ENCODE peak calls at places on chromosomes 5 and 9, in eight cellular contexts. W is Right ventricle myocardium superior; A is CD4-positive, CD25-positive, alpha-beta regulatory T cell; C is Daoy; N is stimulated activated CD4-positive, alpha-beta T cell treated with anti-CD3 and anti-CD28 coated beads, Interleukin-1b, Interleukin-23, amount 100 ng/mL, for 1 hour; Y is iPS-NIHi11; P is GM23248; L is neural progenitor cell. F is an unnamed sample.

GRCh38 chr5:66769839-66770617 is 173.8 kb downstream of the MAST4 start:
- DNase-seq in W (no peak), A (no peak), C (peak; percentile 36), N (no peak), Y (peak; percentile 51), P (peak; percentile 25), L (peak; percentile 74), F (no peak)

GRCh38 chr5:172150514-172151425 is 37.3 kb downstream of the STK10 start:
- DNase-seq in W (peak; percentile 84), A (no peak), C (no peak), N (no peak), Y (no peak), P (peak; percentile 35), L (no peak), F (no peak)

GRCh38 chr9:7536310-7536939 is 263.2 kb downstream of the DMAC1 start:
- DNase-seq in W (peak; percentile 53), A (peak; percentile 12), C (peak; percentile 4), N (no peak), Y (peak; percentile 73), P (peak; percentile 68), L (peak; percentile 74), F (no peak)

GRCh38 chr9:2158729-2159128 is 143.6 kb downstream of the SMARCA2 start:
- DNase-seq in W (no peak), A (no peak), C (no peak), N (no peak), Y (no peak), P (peak; percentile 8), L (no peak), F (no peak)

GRCh38 chr5:2038337-2039179 is 155.8 kb upstream of the IRX4 start:
- DNase-seq in W (peak; percentile 84), A (peak; percentile 58), C (peak; percentile 73), N (no peak), Y (peak; percentile 99), P (peak; percentile 67), L (peak; percentile 97), F (no peak)

GRCh38 chr5:61123145-61123544 is 39.1 kb downstream of the SMIM15 start:
- DNase-seq in W (no peak), A (no peak), C (no peak), N (no peak), Y (no peak), P (no peak), L (no peak), F (no peak)

GRCh38 chr9:93258419-93258817 is 74.5 kb downstream of the WNK2 start:
- DNase-seq in W (no peak), A (no peak), C (no peak), N (no peak), Y (no peak), P (no peak), L (no peak), F (no peak)

GRCh38 chr5:42944989-42945388 is 95.1 kb downstream of the ANXA2R start:
- DNase-seq in W (no peak), A (no peak), C (peak; percentile 91), N (no peak), Y (peak; percentile 10), P (peak; percentile 96), L (no peak), F (no peak)

F was measured in cortex of kidney.